ENCODE peak calls at places on chromosomes 3 and 15, in four cellular contexts. I, C, H and X are unnamed samples.
A peak's percentile ranks its signal among the peaks of the same experiment; 100 is the strongest.

GRCh38 chr15:55917881-55918296 is 75.5 kb downstream of the NEDD4 start:
- DNase-seq in I (peak; percentile 93), C (no peak), H (peak; percentile 88), X (peak; percentile 84)

GRCh38 chr3:159174715-159175390 is 373.0 kb downstream of the MFSD1 start:
- DNase-seq in I (peak; percentile 24), C (no peak), H (peak; percentile 83), X (peak; percentile 30)

GRCh38 chr3:194395767-194396527 is 3.1 kb downstream of the GP5 start:
- DNase-seq in I (no peak), C (peak; percentile 70), H (no peak), X (no peak)

GRCh38 chr3:56923546-56924224 is 121.9 kb upstream of the ARHGEF3 start:
- DNase-seq in I (peak; percentile 82), C (no peak), H (peak; percentile 66), X (no peak)

GRCh38 chr15:101070502-101071273 is 151.5 kb downstream of the LRRK1 start:
- DNase-seq in I (peak; percentile 92), C (peak; percentile 16), H (peak; percentile 77), X (peak; percentile 68)

GRCh38 chr15:57079446-57079845 is 161.0 kb downstream of the TCF12 start:
- DNase-seq in I (peak; percentile 36), C (no peak), H (no peak), X (no peak)

GRCh38 chr3:186217820-186218164 is 108.9 kb upstream of the ETV5 start:
- DNase-seq in I (no peak), C (no peak), H (peak; percentile 51), X (no peak)

GRCh38 chr3:155941354-155941753 is 70.9 kb downstream of the GMPS start:
- DNase-seq in I (no peak), C (no peak), H (no peak), X (no peak)

GRCh38 chr15:40418126-40418525 is 12.5 kb downstream of the IVD start:
- DNase-seq in I (no peak), C (no peak), H (no peak), X (no peak)

GRCh38 chr3:113968986-113969385 is 21.2 kb downstream of the ZDHHC23 start:
- DNase-seq in I (peak; percentile 34), C (no peak), H (peak; percentile 23), X (peak; percentile 35)

GRCh38 chr3:11757441-11757875 is 89.2 kb downstream of the TAMM41 start:
- DNase-seq in I (peak; percentile 73), C (no peak), H (peak; percentile 32), X (peak; percentile 32)

GRCh38 chr3:33392703-33393125 is 47.5 kb downstream of the UBP1 start:
- DNase-seq in I (peak; percentile 95), C (no peak), H (peak; percentile 78), X (peak; percentile 95)

GRCh38 chr3:131053021-131053420 is 26.3 kb downstream of the NEK11 start:
- DNase-seq in I (peak; percentile 49), C (no peak), H (peak; percentile 11), X (peak; percentile 29)

GRCh38 chr15:65916664-65917406 is 47.5 kb downstream of the RAB11A start:
- DNase-seq in I (peak; percentile 81), C (peak; percentile 69), H (peak; percentile 44), X (peak; percentile 52)
- TF ChIP-seq CTCF in I (peak; percentile 89), C (peak; percentile 75), H (peak; percentile 35), X (peak; percentile 81)

GRCh38 chr3:12948891-12949711 is 107.7 kb upstream of the RPL32 start:
- DNase-seq in I (peak; percentile 36), C (no peak), H (peak; percentile 73), X (peak; percentile 71)
- TF ChIP-seq CTCF in I (peak; percentile 2), C (no peak), H (peak; percentile 13), X (peak; percentile 11)

DNA sequence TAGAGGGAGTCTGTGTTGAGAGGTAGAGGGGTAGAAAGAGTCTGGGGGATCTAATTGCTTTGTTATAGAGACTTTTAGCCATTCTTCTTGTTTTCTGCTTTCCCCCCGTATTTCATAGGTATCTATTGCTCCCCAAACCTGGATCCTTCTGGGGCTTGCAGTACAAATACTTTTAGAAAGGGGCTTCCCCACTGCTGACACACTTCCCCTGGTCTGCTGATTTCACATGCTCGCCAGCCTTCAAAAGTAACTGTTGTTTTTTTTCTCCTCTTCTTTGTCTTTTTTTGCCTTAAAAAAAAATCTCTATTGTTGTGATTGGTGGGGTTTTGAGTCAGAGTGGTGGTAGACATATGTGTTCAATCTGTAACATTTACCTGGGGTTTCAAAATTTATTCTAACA is 300.6 kb upstream of the AZI2 start:
- DNase-seq in I (no peak), C (no peak), H (no peak), X (no peak)
- TF ChIP-seq CTCF in I (no peak), C (no peak), H (no peak), X (no peak)

GRCh38 chr3:151835751-151836550 is 22.0 kb downstream of the AADAC start:
- DNase-seq in I (peak; percentile 65), C (no peak), H (no peak), X (peak; percentile 48)

GRCh38 chr3:151839313-151839631 is 25.4 kb downstream of the AADAC start:
- DNase-seq in I (no peak), C (no peak), H (no peak), X (no peak)

GRCh38 chr3:151841801-151842200 is 27.9 kb downstream of the AADAC start:
- DNase-seq in I (peak; percentile 51), C (no peak), H (no peak), X (no peak)

GRCh38 chr3:151838574-151839312 is 24.8 kb downstream of the AADAC start:
- DNase-seq in I (peak; percentile 94), C (peak; percentile 53), H (peak; percentile 84), X (peak; percentile 92)

DNA sequence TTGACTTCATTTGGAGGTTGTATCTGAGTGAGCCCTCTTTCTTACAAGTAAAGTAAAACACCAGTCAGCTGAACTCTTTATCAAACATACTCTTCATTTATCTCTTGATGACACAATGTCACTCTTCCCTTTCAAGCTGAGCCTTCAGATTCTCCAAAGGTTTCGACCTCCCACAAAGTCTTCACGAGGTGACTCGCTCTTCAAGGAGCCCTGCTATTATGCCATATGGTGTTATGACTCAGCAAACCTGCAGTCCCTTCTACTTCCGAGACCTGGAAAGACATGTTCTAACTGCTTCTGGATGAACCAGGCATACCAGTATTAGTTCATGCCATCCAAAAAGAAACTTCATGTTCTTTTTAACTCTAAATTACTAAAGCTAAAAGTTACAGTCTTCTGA is 23.1 kb downstream of the AADAC start:
- DNase-seq in I (peak; percentile 85), C (no peak), H (peak; percentile 97), X (peak; percentile 86)
- TF ChIP-seq CTCF in I (no peak), C (no peak), H (no peak), X (no peak)

GRCh38 chr3:190058486-190059241 is 62.0 kb downstream of the P3H2 start:
- DNase-seq in I (peak; percentile 46), C (no peak), H (no peak), X (peak; percentile 61)

GRCh38 chr3:190051643-190052042 is 69.1 kb downstream of the P3H2 start:
- DNase-seq in I (no peak), C (no peak), H (no peak), X (no peak)

GRCh38 chr3:190055773-190056172 is 64.9 kb downstream of the P3H2 start:
- DNase-seq in I (no peak), C (no peak), H (no peak), X (no peak)

GRCh38 chr3:190056795-190057194 is 63.9 kb downstream of the P3H2 start:
- DNase-seq in I (no peak), C (no peak), H (no peak), X (no peak)

GRCh38 chr3:190053919-190054672 is 66.6 kb downstream of the P3H2 start:
- DNase-seq in I (peak; percentile 86), C (no peak), H (peak; percentile 66), X (peak; percentile 72)
- TF ChIP-seq CTCF in I (peak; percentile 33), C (no peak), H (peak; percentile 24), X (no peak)

GRCh38 chr3:142279965-142280590 is 54.7 kb upstream of the GK5 start:
- DNase-seq in I (peak; percentile 90), C (peak; percentile 43), H (peak; percentile 80), X (peak; percentile 86)
- TF ChIP-seq CTCF in I (peak; percentile 48), C (peak; percentile 70), H (peak; percentile 66), X (peak; percentile 51)

GRCh38 chr15:37824717-37825382 is 109.6 kb upstream of the TMCO5A start:
- DNase-seq in I (peak; percentile 96), C (no peak), H (peak; percentile 93), X (peak; percentile 95)
- TF ChIP-seq CTCF in I (peak; percentile 60), C (no peak), H (peak; percentile 52), X (peak; percentile 19)

DNA sequence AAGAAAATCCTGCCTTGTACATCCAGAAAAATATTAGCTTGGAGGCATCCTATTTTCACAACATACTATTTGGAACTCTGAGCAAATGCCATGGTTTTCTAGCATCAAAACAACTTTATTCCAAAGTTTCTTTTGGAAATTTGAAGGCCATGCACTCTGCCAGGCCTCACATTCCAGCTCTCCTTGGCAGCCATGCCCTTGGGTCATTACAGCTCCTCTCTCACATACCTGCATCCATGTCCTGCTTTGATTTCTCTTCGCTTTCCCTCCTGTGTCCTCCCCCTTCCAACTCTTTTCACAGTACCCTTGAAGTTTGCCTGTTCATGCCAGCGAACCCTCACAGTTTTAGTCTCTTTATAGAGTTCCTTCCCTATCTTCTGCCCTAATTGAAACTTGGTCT is 70.9 kb upstream of the TPRG1 start:
- DNase-seq in I (no peak), C (no peak), H (no peak), X (no peak)
- TF ChIP-seq CTCF in I (no peak), C (no peak), H (no peak), X (no peak)

GRCh38 chr3:190338717-190339116 is 16.5 kb upstream of the CLDN1 start:
- DNase-seq in I (peak; percentile 40), C (no peak), H (peak; percentile 100), X (peak; percentile 55)

GRCh38 chr3:190339130-190339529 is 16.9 kb upstream of the CLDN1 start:
- DNase-seq in I (peak; percentile 70), C (no peak), H (peak; percentile 80), X (peak; percentile 65)

GRCh38 chr3:190345027-190345821 is 23.0 kb upstream of the CLDN1 start:
- DNase-seq in I (peak; percentile 98), C (peak; percentile 29), H (peak; percentile 98), X (peak; percentile 88)

GRCh38 chr3:190336516-190337189 is 14.4 kb upstream of the CLDN1 start:
- DNase-seq in I (no peak), C (no peak), H (peak; percentile 86), X (peak; percentile 28)

DNA sequence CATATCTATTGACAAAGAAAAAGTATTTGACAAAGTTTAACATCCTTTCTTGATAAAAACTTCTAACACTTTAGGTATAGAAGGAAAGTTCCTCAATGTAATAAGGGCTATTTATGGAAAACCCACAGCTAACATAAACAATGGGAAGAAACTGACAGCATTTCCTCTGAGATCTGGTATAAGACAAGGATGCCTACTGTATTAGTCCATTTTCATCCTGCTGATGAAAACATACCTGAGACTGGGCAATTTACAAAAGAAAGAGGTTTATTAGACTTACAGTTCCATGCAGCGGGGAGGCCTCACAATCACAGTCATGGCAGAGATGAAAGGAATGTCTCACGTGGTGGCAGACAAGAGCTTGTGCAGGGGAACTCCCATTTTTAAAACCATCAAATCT is 17.8 kb upstream of the CLDN1 start:
- DNase-seq in I (peak; percentile 42), C (no peak), H (peak; percentile 36), X (no peak)
- TF ChIP-seq CTCF in I (no peak), C (no peak), H (no peak), X (no peak)

GRCh38 chr3:87413821-87414220 is 137.4 kb upstream of the POU1F1 start:
- DNase-seq in I (peak; percentile 19), C (no peak), H (no peak), X (no peak)
- TF ChIP-seq CTCF in I (no peak), C (no peak), H (no peak), X (no peak)